ENCODE peak calls at places on chromosomes 4 and X, in six cellular contexts. One of them, this sample, is unnamed.

GRCh38 chr4:58313444-58313843 is 1203.3 kb upstream of the IGFBP7 start:
- DNase-seq in fibroblast of the aortic adventitia: no peak
- DNase-seq in tibial nerve: no peak
- DNase-seq in pancreas: no peak
- DNase-seq in HCT116: no peak
- DNase-seq in stomach: no peak
- DNase-seq in this sample: no peak

GRCh38 chrX:150365953-150366911 is 3.1 kb downstream of the MAMLD1 start:
- DNase-seq in fibroblast of the aortic adventitia: peak; percentile 51
- DNase-seq in pancreas: no peak
- DNase-seq in stomach: no peak
- DNase-seq in HCT116: no peak
- DNase-seq in tibial nerve: peak; percentile 56
- DNase-seq in this sample: peak; percentile 93

GRCh38 chrX:120452131-120452530 is 17.0 kb downstream of the LAMP2 start:
- DNase-seq in pancreas: no peak
- DNase-seq in tibial nerve: no peak
- DNase-seq in stomach: no peak
- DNase-seq in fibroblast of the aortic adventitia: peak; percentile 33
- DNase-seq in HCT116: no peak
- DNase-seq in this sample: no peak

GRCh38 chr4:29565256-29565655 is 1154.9 kb upstream of the PCDH7 start:
- DNase-seq in HCT116: no peak
- DNase-seq in pancreas: no peak
- DNase-seq in tibial nerve: no peak
- DNase-seq in stomach: no peak
- DNase-seq in fibroblast of the aortic adventitia: no peak
- DNase-seq in this sample: no peak

GRCh38 chrX:136731207-136731782 is 49.4 kb downstream of the ARHGEF6 start:
- DNase-seq in fibroblast of the aortic adventitia: peak; percentile 18
- DNase-seq in tibial nerve: no peak
- DNase-seq in stomach: no peak
- DNase-seq in HCT116: no peak
- DNase-seq in pancreas: no peak
- DNase-seq in this sample: no peak

GRCh38 chr4:13656569-13656988 is 29.1 kb upstream of the BOD1L1 start:
- DNase-seq in HCT116: no peak
- DNase-seq in pancreas: no peak
- DNase-seq in stomach: peak; percentile 59
- DNase-seq in tibial nerve: peak; percentile 45
- DNase-seq in fibroblast of the aortic adventitia: peak; percentile 87
- DNase-seq in this sample: peak; percentile 22

GRCh38 chr4:82797591-82798081 is 960 bp downstream of the SCD5 start:
- DNase-seq in stomach: no peak
- DNase-seq in pancreas: peak; percentile 73
- DNase-seq in tibial nerve: no peak
- DNase-seq in fibroblast of the aortic adventitia: peak; percentile 31
- DNase-seq in HCT116: no peak
- DNase-seq in this sample: no peak

GRCh38 chrX:114615765-114616164 is 31.9 kb downstream of the HTR2C start:
- DNase-seq in tibial nerve: no peak
- DNase-seq in HCT116: no peak
- DNase-seq in stomach: no peak
- DNase-seq in fibroblast of the aortic adventitia: no peak
- DNase-seq in pancreas: no peak
- DNase-seq in this sample: no peak

GRCh38 chr4:69707807-69708206 is 52.6 kb downstream of the SULT1B1 start:
- DNase-seq in HCT116: no peak
- DNase-seq in stomach: no peak
- DNase-seq in pancreas: no peak
- DNase-seq in tibial nerve: no peak
- DNase-seq in fibroblast of the aortic adventitia: peak; percentile 74
- DNase-seq in this sample: no peak

GRCh38 chr4:87865288-87865687 is 32.5 kb downstream of the MEPE start:
- DNase-seq in HCT116: no peak
- DNase-seq in pancreas: no peak
- DNase-seq in fibroblast of the aortic adventitia: peak; percentile 58
- DNase-seq in tibial nerve: no peak
- DNase-seq in stomach: no peak
- DNase-seq in this sample: no peak

GRCh38 chrX:38831949-38832348 is 30.7 kb downstream of the MID1IP1 start:
- DNase-seq in tibial nerve: no peak
- DNase-seq in HCT116: no peak
- DNase-seq in stomach: no peak
- DNase-seq in fibroblast of the aortic adventitia: no peak
- DNase-seq in pancreas: no peak
- DNase-seq in this sample: no peak

GRCh38 chrX:122441451-122441850 is 742.6 kb upstream of the GRIA3 start:
- DNase-seq in stomach: no peak
- DNase-seq in fibroblast of the aortic adventitia: no peak
- DNase-seq in HCT116: no peak
- DNase-seq in tibial nerve: no peak
- DNase-seq in pancreas: no peak
- DNase-seq in this sample: no peak

GRCh38 chrX:9341305-9342201 is 123.3 kb upstream of the TBL1X start:
- DNase-seq in HCT116: no peak
- DNase-seq in tibial nerve: peak; percentile 19
- DNase-seq in pancreas: no peak
- DNase-seq in fibroblast of the aortic adventitia: peak; percentile 57
- DNase-seq in stomach: peak; percentile 68
- DNase-seq in this sample: peak; percentile 34

GRCh38 chrX:54994099-54994498 is at the start of gene PFKFB1:
- DNase-seq in HCT116: no peak
- DNase-seq in tibial nerve: no peak
- DNase-seq in pancreas: no peak
- DNase-seq in fibroblast of the aortic adventitia: no peak
- DNase-seq in stomach: no peak
- DNase-seq in this sample: no peak

GRCh38 chrX:12791253-12792228 is at the start of gene PRPS2:
- DNase-seq in tibial nerve: peak; percentile 18
- DNase-seq in fibroblast of the aortic adventitia: peak; percentile 22
- DNase-seq in pancreas: peak; percentile 85
- DNase-seq in HCT116: no peak
- DNase-seq in stomach: peak; percentile 69
- DNase-seq in this sample: peak; percentile 53

GRCh38 chrX:119565110-119565663 is at the start of gene STEEP1:
- DNase-seq in HCT116: peak; percentile 86
- DNase-seq in tibial nerve: peak; percentile 76
- DNase-seq in pancreas: peak; percentile 91
- DNase-seq in fibroblast of the aortic adventitia: peak; percentile 93
- DNase-seq in stomach: peak; percentile 90
- DNase-seq in this sample: peak; percentile 88

GRCh38 chr4:185309770-185310169 is 86.0 kb downstream of the LRP2BP start:
- DNase-seq in tibial nerve: no peak
- DNase-seq in stomach: no peak
- DNase-seq in HCT116: no peak
- DNase-seq in fibroblast of the aortic adventitia: no peak
- DNase-seq in pancreas: no peak
- DNase-seq in this sample: no peak

GRCh38 chr4:115279300-115279699 is 165.9 kb upstream of the NDST4 start:
- DNase-seq in fibroblast of the aortic adventitia: no peak
- DNase-seq in stomach: no peak
- DNase-seq in pancreas: no peak
- DNase-seq in HCT116: no peak
- DNase-seq in tibial nerve: no peak
- DNase-seq in this sample: no peak

GRCh38 chr4:75724867-75725724 is 719 bp downstream of the USO1 start:
- DNase-seq in stomach: peak; percentile 74
- DNase-seq in fibroblast of the aortic adventitia: peak; percentile 73
- DNase-seq in HCT116: peak; percentile 23
- DNase-seq in pancreas: peak; percentile 87
- DNase-seq in tibial nerve: peak; percentile 47
- DNase-seq in this sample: peak; percentile 59

GRCh38 chrX:153411255-153411987 is at the start of gene ZFP92:
- DNase-seq in HCT116: no peak
- DNase-seq in pancreas: no peak
- DNase-seq in stomach: peak; percentile 28
- DNase-seq in tibial nerve: no peak
- DNase-seq in fibroblast of the aortic adventitia: no peak
- DNase-seq in this sample: no peak
- H3K4me3 ChIP-seq in HCT116: no peak within 1 kb of the TSS
- H3K4me3 ChIP-seq in pancreas: peak within 1 kb of the TSS; percentile 45
- H3K4me3 ChIP-seq in stomach: peak within 1 kb of the TSS; percentile 50
- H3K4me3 ChIP-seq in tibial nerve: peak within 1 kb of the TSS; percentile 34
- H3K4me3 ChIP-seq in fibroblast of the aortic adventitia: peak within 1 kb of the TSS; percentile 22
- H3K4me3 ChIP-seq in this sample: peak within 1 kb of the TSS; percentile 36

GRCh38 chr4:41215155-41215554 is 813 bp upstream of the APBB2 start:
- DNase-seq in fibroblast of the aortic adventitia: no peak
- DNase-seq in stomach: no peak
- DNase-seq in pancreas: no peak
- DNase-seq in HCT116: no peak
- DNase-seq in tibial nerve: no peak
- DNase-seq in this sample: no peak
- H3K4me3 ChIP-seq in fibroblast of the aortic adventitia: no peak overlapping the region
- H3K4me3 ChIP-seq in stomach: peak overlapping the region; percentile 96
- H3K4me3 ChIP-seq in pancreas: peak overlapping the region; percentile 93
- H3K4me3 ChIP-seq in HCT116: peak overlapping the region; percentile 80
- H3K4me3 ChIP-seq in tibial nerve: no peak overlapping the region
- H3K4me3 ChIP-seq in this sample: no peak overlapping the region

DNA sequence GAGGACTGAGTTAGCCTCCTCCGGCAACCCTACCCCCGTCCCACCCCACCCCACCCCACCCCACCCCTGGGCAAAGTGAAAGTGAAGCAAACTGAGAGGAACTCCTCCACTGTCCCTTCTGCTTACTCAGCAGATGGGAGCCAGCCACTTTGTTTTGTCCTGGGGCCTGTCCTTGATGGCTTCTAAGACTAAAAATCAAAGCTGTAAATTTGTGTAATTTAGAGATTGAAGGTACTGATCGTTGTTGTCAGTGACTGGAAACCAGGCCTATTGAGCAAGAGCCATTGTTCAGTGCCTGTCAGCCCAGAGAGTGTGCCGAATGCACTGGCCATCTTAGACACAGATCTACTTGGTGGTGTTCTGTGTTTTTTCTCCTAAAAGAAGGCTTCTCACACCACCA is 161.9 kb downstream of the CBR4 start:
- DNase-seq in HCT116: no peak
- DNase-seq in tibial nerve: no peak
- DNase-seq in stomach: no peak
- DNase-seq in fibroblast of the aortic adventitia: peak; percentile 50
- DNase-seq in pancreas: no peak
- DNase-seq in this sample: no peak
- H3K4me3 ChIP-seq in HCT116: no peak overlapping the region
- H3K4me3 ChIP-seq in tibial nerve: no peak overlapping the region
- H3K4me3 ChIP-seq in stomach: peak overlapping the region; percentile 34
- H3K4me3 ChIP-seq in fibroblast of the aortic adventitia: peak overlapping the region; percentile 45
- H3K4me3 ChIP-seq in pancreas: peak overlapping the region; percentile 1
- H3K4me3 ChIP-seq in this sample: no peak overlapping the region

GRCh38 chrX:69257504-69258127 is 92.4 kb upstream of the PJA1 start:
- DNase-seq in stomach: no peak
- DNase-seq in pancreas: no peak
- DNase-seq in tibial nerve: no peak
- DNase-seq in HCT116: no peak
- DNase-seq in fibroblast of the aortic adventitia: no peak
- DNase-seq in this sample: no peak

GRCh38 chrX:69258893-69259292 is 93.6 kb upstream of the PJA1 start:
- DNase-seq in pancreas: no peak
- DNase-seq in stomach: no peak
- DNase-seq in fibroblast of the aortic adventitia: no peak
- DNase-seq in tibial nerve: no peak
- DNase-seq in HCT116: no peak
- DNase-seq in this sample: peak; percentile 64

GRCh38 chrX:69253821-69254220 is 88.6 kb upstream of the PJA1 start:
- DNase-seq in HCT116: no peak
- DNase-seq in pancreas: no peak
- DNase-seq in tibial nerve: no peak
- DNase-seq in stomach: no peak
- DNase-seq in fibroblast of the aortic adventitia: no peak
- DNase-seq in this sample: no peak
- H3K4me3 ChIP-seq in HCT116: no peak overlapping the region
- H3K4me3 ChIP-seq in pancreas: no peak overlapping the region
- H3K4me3 ChIP-seq in tibial nerve: no peak overlapping the region
- H3K4me3 ChIP-seq in stomach: no peak overlapping the region
- H3K4me3 ChIP-seq in fibroblast of the aortic adventitia: no peak overlapping the region
- H3K4me3 ChIP-seq in this sample: no peak overlapping the region

DNA sequence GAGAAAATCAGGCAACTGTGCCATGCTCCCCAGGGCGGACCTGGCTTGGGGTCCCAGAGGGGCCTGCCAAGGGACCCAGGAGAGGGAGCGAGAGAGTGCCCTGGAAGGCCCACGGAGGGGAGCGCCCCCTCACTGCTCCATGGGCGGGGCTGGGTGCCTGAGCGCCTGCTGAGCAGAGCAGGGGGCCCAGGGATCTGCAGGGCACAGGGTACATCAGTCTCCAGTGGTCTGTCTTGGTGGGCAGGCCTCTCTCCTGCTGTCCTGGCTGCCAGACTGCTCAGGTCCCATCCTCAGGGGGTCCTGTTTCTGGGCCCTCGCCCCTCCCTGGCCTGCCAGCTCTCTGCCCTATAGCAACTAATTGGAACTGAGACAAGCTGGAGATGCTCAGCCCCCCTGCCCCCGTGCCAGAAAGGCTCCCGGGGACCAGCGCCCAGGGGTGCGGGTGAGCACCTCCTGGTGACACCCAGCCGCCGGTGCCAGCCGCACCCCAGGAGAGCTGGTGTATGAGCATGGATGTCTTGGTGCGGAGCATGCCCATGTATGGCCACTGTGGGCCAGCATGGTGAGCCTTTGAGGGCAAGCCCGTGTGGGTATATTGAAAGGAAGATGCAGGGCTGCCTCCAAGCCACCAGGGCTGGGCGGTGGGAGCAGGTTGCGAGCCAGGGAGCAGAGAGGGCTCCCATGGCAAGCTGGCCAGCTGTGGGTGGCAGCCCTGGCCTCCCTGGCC is 1.3 kb downstream of the BGN start:
- DNase-seq in pancreas: no peak
- DNase-seq in fibroblast of the aortic adventitia: no peak
- DNase-seq in stomach: no peak
- DNase-seq in HCT116: no peak
- DNase-seq in tibial nerve: no peak
- DNase-seq in this sample: no peak
- H3K4me3 ChIP-seq in pancreas: peak overlapping the region; percentile 3
- H3K4me3 ChIP-seq in fibroblast of the aortic adventitia: peak overlapping the region; percentile 82
- H3K4me3 ChIP-seq in stomach: no peak overlapping the region
- H3K4me3 ChIP-seq in HCT116: no peak overlapping the region
- H3K4me3 ChIP-seq in tibial nerve: no peak overlapping the region
- H3K4me3 ChIP-seq in this sample: no peak overlapping the region

GRCh38 chr4:104489731-104490095 is 5.0 kb downstream of the CXXC4 start:
- DNase-seq in HCT116: no peak
- DNase-seq in pancreas: no peak
- DNase-seq in stomach: no peak
- DNase-seq in fibroblast of the aortic adventitia: no peak
- DNase-seq in tibial nerve: no peak
- DNase-seq in this sample: no peak
- H3K4me3 ChIP-seq in HCT116: no peak overlapping the region
- H3K4me3 ChIP-seq in pancreas: no peak overlapping the region
- H3K4me3 ChIP-seq in stomach: no peak overlapping the region
- H3K4me3 ChIP-seq in fibroblast of the aortic adventitia: no peak overlapping the region
- H3K4me3 ChIP-seq in tibial nerve: no peak overlapping the region
- H3K4me3 ChIP-seq in this sample: no peak overlapping the region

GRCh38 chr4:140061194-140061593 is 92.8 kb downstream of the MAML3 start:
- DNase-seq in pancreas: no peak
- DNase-seq in fibroblast of the aortic adventitia: no peak
- DNase-seq in stomach: no peak
- DNase-seq in tibial nerve: no peak
- DNase-seq in HCT116: no peak
- DNase-seq in this sample: no peak
- H3K4me3 ChIP-seq in pancreas: no peak overlapping the region
- H3K4me3 ChIP-seq in fibroblast of the aortic adventitia: no peak overlapping the region
- H3K4me3 ChIP-seq in stomach: no peak overlapping the region
- H3K4me3 ChIP-seq in tibial nerve: no peak overlapping the region
- H3K4me3 ChIP-seq in HCT116: no peak overlapping the region
- H3K4me3 ChIP-seq in this sample: no peak overlapping the region

GRCh38 chr4:102554482-102554881 is 53.3 kb downstream of the NFKB1 start:
- DNase-seq in fibroblast of the aortic adventitia: peak; percentile 39
- DNase-seq in pancreas: no peak
- DNase-seq in HCT116: no peak
- DNase-seq in stomach: no peak
- DNase-seq in tibial nerve: no peak
- DNase-seq in this sample: no peak
- H3K4me3 ChIP-seq in fibroblast of the aortic adventitia: no peak overlapping the region
- H3K4me3 ChIP-seq in pancreas: no peak overlapping the region
- H3K4me3 ChIP-seq in HCT116: no peak overlapping the region
- H3K4me3 ChIP-seq in stomach: no peak overlapping the region
- H3K4me3 ChIP-seq in tibial nerve: no peak overlapping the region
- H3K4me3 ChIP-seq in this sample: no peak overlapping the region

This sample was measured in lower leg skin.